ENCODE peak calls at places on chromosome 4, in five cellular contexts. Y is H54; N is fibroblast of pulmonary artery; C is GM04503; Z is activated naive CD4-positive, alpha-beta T cell. T is an unnamed sample.

GRCh38 chr4:183434264-183435045 is 10.0 kb upstream of the CDKN2AIP start:
- DNase-seq in N (no peak), Z (no peak), Y (no peak), C (no peak), T (no peak)

GRCh38 chr4:154390324-154390723 is 101.3 kb downstream of the DCHS2 start:
- DNase-seq in Z (no peak), C (no peak), N (no peak), Y (no peak), T (no peak)

GRCh38 chr4:139769355-139769754 is 103.7 kb downstream of the MGST2 start:
- DNase-seq in Y (no peak), C (no peak), N (no peak), Z (no peak), T (no peak)

GRCh38 chr4:67522851-67523671 is 22.2 kb downstream of the CENPC start:
- DNase-seq in N (peak; percentile 93), C (no peak), Y (no peak), Z (no peak), T (peak; percentile 42)

GRCh38 chr4:1193206-1194027 is 21.0 kb upstream of the SPON2 start:
- DNase-seq in Y (no peak), Z (no peak), C (no peak), N (peak; percentile 31), T (no peak)

GRCh38 chr4:100555791-100556190 is 38.0 kb upstream of the EMCN start:
- DNase-seq in Z (no peak), C (peak; percentile 30), N (peak; percentile 28), Y (no peak), T (peak; percentile 3)

GRCh38 chr4:93648258-93648657 is 180.3 kb upstream of the ATOH1 start:
- DNase-seq in Y (no peak), C (no peak), Z (no peak), N (no peak), T (no peak)

GRCh38 chr4:95402299-95402698 is 146.5 kb downstream of the UNC5C start:
- DNase-seq in Z (no peak), Y (no peak), N (no peak), C (no peak), T (no peak)

GRCh38 chr4:124401611-124402010 is 310.9 kb downstream of the ANKRD50 start:
- DNase-seq in Y (no peak), Z (no peak), N (peak; percentile 34), C (no peak), T (no peak)

T was measured in fibroblast of lung.